ENCODE peak calls at places on chromosomes 7 and 10, in ten cellular contexts. B is osteocyte, H is heart left ventricle, Y is cardiac muscle cell, N is WTC11, M is B cell, U is cardiac fibroblast, Z is prostate gland, L is dorsolateral prefrontal cortex, P is BJ. S is an unnamed sample.

GRCh38 chr10:101226888-101227736 is 2.2 kb downstream of the LBX1 start:
- DNase-seq in B (no peak), H (no peak), Y (no peak), N (peak), M (peak), U (no peak), Z (no peak), L (no peak), P (no peak), S (no peak)

GRCh38 chr10:88616250-88616977 is 29.9 kb downstream of the LIPJ start:
- DNase-seq in B (no peak), H (peak), Y (peak), N (peak), M (no peak), U (no peak), Z (no peak), L (peak), P (no peak), S (no peak)

GRCh38 chr10:29689001-29689400 is 54.2 kb upstream of the SVIL start:
- DNase-seq in B (no peak), H (no peak), Y (peak), N (no peak), M (no peak), U (peak), Z (no peak), L (no peak), P (no peak), S (no peak)

GRCh38 chr7:150586068-150586777 is 19.0 kb downstream of the GIMAP4 start:
- DNase-seq in B (no peak), H (no peak), Y (no peak), N (no peak), M (no peak), U (no peak), Z (no peak), L (no peak), P (no peak), S (no peak)

GRCh38 chr10:101536800-101537199 is 51.3 kb downstream of the POLL start:
- DNase-seq in B (no peak), H (no peak), Y (peak), N (no peak), M (peak), U (peak), Z (no peak), L (no peak), P (no peak), S (no peak)

GRCh38 chr10:57169597-57169996 is 808.5 kb upstream of the ZWINT start:
- DNase-seq in B (no peak), H (no peak), Y (no peak), N (no peak), M (no peak), U (no peak), Z (no peak), L (no peak), P (no peak), S (no peak)

GRCh38 chr7:22443370-22444180 is 56.4 kb downstream of the STEAP1B start:
- DNase-seq in B (no peak), H (no peak), Y (no peak), N (no peak), M (no peak), U (peak), Z (no peak), L (no peak), P (no peak), S (no peak)

GRCh38 chr7:18499407-18500197 is 4.1 kb downstream of the HDAC9 start:
- DNase-seq in B (no peak), H (no peak), Y (no peak), N (no peak), M (no peak), U (no peak), Z (peak), L (no peak), P (no peak), S (no peak)

GRCh38 chr10:52353210-52353609 is 39.1 kb downstream of the DKK1 start:
- DNase-seq in B (no peak), H (no peak), Y (no peak), N (no peak), M (no peak), U (no peak), Z (no peak), L (no peak), P (no peak), S (no peak)

GRCh38 chr7:27097686-27098492 is 2.1 kb upstream of the HOXA1 start:
- DNase-seq in B (no peak), H (no peak), Y (no peak), N (no peak), M (no peak), U (no peak), Z (no peak), L (no peak), P (no peak), S (no peak)

GRCh38 chr7:133064082-133064825 is 17.6 kb downstream of the CHCHD3 start:
- DNase-seq in B (no peak), H (no peak), Y (no peak), N (no peak), M (no peak), U (no peak), Z (no peak), L (no peak), P (no peak), S (no peak)

GRCh38 chr7:27010068-27010467 is 85.7 kb downstream of the HOXA1 start:
- DNase-seq in B (no peak), H (no peak), Y (no peak), N (no peak), M (no peak), U (no peak), Z (no peak), L (no peak), P (no peak), S (no peak)

GRCh38 chr7:12770227-12770975 is 83.0 kb downstream of the ARL4A start:
- DNase-seq in B (no peak), H (no peak), Y (peak), N (no peak), M (no peak), U (no peak), Z (peak), L (no peak), P (no peak), S (no peak)

GRCh38 chr10:96124230-96125141 is 5.6 kb upstream of the ZNF518A start:
- DNase-seq in B (no peak), H (no peak), Y (peak), N (peak), M (no peak), U (peak), Z (no peak), L (no peak), P (no peak), S (peak)

GRCh38 chr7:105180002-105180401 is 166.0 kb downstream of the KMT2E start:
- DNase-seq in B (no peak), H (no peak), Y (no peak), N (no peak), M (no peak), U (no peak), Z (no peak), L (no peak), P (no peak), S (no peak)

GRCh38 chr10:48444861-48445841 is 138.7 kb downstream of the MAPK8 start:
- DNase-seq in B (no peak), H (peak), Y (no peak), N (no peak), M (no peak), U (no peak), Z (no peak), L (no peak), P (no peak), S (no peak)

GRCh38 chr10:129833988-129834387 is 130.1 kb downstream of the EBF3 start:
- DNase-seq in B (no peak), H (no peak), Y (no peak), N (no peak), M (no peak), U (no peak), Z (no peak), L (no peak), P (no peak), S (no peak)

GRCh38 chr7:73984481-73985205 is 43.3 kb upstream of the ELN start:
- DNase-seq in B (no peak), H (no peak), Y (no peak), N (no peak), M (no peak), U (no peak), Z (no peak), L (no peak), P (no peak), S (no peak)

GRCh38 chr10:107653832-107654287 is 489.4 kb upstream of the SORCS1 start:
- DNase-seq in B (no peak), H (no peak), Y (peak), N (no peak), M (peak), U (peak), Z (no peak), L (no peak), P (no peak), S (peak)

GRCh38 chr7:106659963-106660861 is 746 bp downstream of the CCDC71L start:
- DNase-seq in B (peak), H (peak), Y (peak), N (peak), M (peak), U (peak), Z (peak), L (peak), P (no peak), S (peak)

GRCh38 chr7:106659369-106659962 is 1.5 kb downstream of the CCDC71L start:
- DNase-seq in B (no peak), H (no peak), Y (no peak), N (no peak), M (no peak), U (no peak), Z (no peak), L (no peak), P (no peak), S (no peak)

GRCh38 chr7:106664343-106664742 is 3.4 kb upstream of the CCDC71L start:
- DNase-seq in B (no peak), H (no peak), Y (no peak), N (no peak), M (no peak), U (no peak), Z (no peak), L (no peak), P (no peak), S (no peak)

GRCh38 chr7:106658504-106659368 is 2.2 kb downstream of the CCDC71L start:
- DNase-seq in B (no peak), H (no peak), Y (peak), N (no peak), M (no peak), U (no peak), Z (no peak), L (no peak), P (no peak), S (no peak)

DNA sequence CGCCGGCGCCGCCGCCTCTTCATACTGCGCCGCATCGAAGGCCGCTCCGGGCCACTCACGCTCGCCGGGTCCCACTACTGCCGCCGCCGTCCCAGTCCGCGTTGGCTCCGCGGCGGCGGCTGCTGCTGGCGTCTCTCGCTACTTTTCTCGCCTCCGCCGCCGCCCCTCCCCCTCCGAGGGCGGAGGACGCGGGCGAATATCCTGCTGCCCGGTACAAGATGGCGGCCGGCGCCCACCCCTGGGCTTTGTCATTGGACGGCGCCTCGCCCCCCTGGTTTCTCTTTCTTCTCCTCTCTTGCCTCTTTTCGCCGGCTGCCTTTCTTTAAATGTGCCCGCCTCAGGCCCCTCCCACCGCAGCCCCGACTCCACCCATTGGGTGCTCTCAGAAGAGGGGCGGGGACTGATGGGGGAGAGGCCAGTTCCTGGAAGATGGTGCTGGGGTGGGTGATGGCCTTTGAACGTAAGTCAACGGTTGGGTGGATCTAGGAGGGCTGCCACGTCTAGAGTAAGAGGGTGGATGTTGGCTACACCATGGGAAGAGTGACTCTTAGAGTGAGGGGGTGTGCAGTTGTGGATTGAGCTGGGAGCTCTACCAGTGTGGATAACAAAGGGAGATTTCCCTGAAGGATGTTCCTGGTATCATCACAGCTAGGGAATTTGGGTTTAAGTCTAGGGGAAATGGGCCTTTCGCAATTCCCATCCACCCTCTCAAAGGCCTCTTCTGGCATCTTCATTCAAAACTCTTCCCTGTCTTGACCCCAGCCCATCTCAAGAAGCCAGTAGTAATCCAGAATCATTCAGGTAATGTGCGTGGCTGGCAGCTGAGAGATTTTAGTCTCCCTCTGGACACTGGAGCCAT is at the start of gene CCDC71L:
- DNase-seq in B (peak), H (peak), Y (peak), N (peak), M (peak), U (peak), Z (peak), L (peak), P (peak), S (peak)
- TF ChIP-seq CTCF in B (no peak), H (no peak), Y (no peak), N (no peak), M (no peak), U (no peak), Z (no peak), L (no peak), P (no peak), S (no peak)

GRCh38 chr10:43264324-43264986 is 2.4 kb downstream of the RASGEF1A start:
- DNase-seq in B (peak), H (no peak), Y (no peak), N (no peak), M (no peak), U (no peak), Z (no peak), L (no peak), P (no peak), S (no peak)

GRCh38 chr10:43263551-43264323 is 3.1 kb downstream of the RASGEF1A start:
- DNase-seq in B (peak), H (peak), Y (no peak), N (peak), M (no peak), U (no peak), Z (no peak), L (no peak), P (no peak), S (no peak)

GRCh38 chr10:43267811-43268210 is 946 bp upstream of the RASGEF1A start:
- DNase-seq in B (peak), H (no peak), Y (no peak), N (no peak), M (no peak), U (no peak), Z (no peak), L (no peak), P (no peak), S (no peak)

GRCh38 chr10:43264987-43265798 is 1.7 kb downstream of the RASGEF1A start:
- DNase-seq in B (peak), H (no peak), Y (no peak), N (no peak), M (no peak), U (no peak), Z (no peak), L (no peak), P (no peak), S (no peak)

DNA sequence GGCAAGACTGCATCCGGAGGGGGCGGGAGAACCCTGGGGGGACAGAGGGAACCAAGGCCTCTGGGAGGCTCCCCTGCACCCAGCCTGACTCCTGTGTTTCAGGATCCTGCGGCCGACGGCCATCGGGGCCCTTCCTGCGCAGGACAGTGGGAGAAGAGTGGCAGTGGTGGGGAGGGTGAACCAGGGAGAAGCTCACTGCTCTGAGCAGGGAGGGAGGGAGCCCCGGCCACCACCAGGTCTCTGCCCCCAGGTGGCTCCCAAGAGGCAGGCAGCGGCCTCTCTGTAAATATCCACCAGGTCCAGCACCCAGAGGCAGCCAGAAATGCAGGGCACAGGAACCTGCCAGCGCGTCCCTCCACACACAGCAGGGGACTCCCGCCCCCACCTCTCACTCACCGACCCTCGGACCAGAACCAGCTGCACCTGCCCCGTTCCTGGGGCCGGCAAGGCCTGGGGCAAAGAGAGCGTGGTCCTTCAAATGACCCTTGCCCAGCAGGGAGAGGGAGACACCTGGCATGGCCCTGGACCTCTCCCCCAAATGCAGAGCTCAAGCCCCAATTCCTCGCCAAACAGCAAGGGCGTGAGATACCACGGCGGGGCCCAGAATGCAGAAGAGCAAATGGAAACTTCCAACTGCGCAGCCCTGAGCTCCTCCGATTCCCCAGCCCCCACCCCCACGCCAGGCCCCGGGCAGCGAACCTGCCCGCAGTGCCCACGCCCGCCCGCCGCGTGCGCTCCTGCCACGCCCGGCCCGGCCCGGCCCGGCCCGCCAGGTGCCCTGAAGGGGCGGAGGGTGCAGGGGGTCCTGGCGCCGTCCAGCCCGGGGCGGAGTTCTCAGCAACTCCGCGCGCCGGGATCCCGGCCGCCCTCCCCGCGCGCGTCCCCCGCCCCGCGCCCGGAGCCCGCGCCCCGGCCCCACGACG is 805 bp downstream of the RASGEF1A start:
- DNase-seq in B (peak), H (peak), Y (no peak), N (peak), M (no peak), U (no peak), Z (peak), L (no peak), P (no peak), S (no peak)
- TF ChIP-seq CTCF in B (no peak), H (peak), Y (no peak), N (no peak), M (no peak), U (peak), Z (peak), L (no peak), P (no peak), S (no peak)

GRCh38 chr7:4739528-4739992 is 35.9 kb upstream of the AP5Z1 start:
- DNase-seq in B (no peak), H (no peak), Y (peak), N (no peak), M (peak), U (peak), Z (no peak), L (peak), P (no peak), S (no peak)
- TF ChIP-seq CTCF in B (peak), H (peak), Y (peak), N (no peak), M (no peak), U (peak), Z (no peak), L (peak), P (no peak), S (no peak)

DNA sequence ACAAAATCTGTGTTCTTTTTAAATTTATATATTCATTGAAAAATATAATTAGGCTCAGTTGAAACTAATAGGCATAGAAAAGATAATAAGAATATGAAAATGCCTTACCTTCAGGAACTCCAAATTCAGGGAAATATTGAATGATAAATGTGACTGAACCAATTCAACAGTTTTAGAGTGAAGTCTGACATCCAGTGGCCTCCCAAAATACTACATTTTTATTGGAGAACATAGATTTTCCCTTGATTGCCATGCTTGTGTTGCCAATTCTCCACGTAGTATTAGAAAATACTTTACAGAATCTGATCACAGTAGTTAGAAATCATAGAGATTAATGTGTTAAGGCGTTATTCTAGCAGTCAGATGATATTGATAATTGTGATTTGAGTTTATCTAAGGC is 1246.7 kb downstream of the GATA3 start:
- DNase-seq in B (no peak), H (no peak), Y (no peak), N (no peak), M (no peak), U (peak), Z (no peak), L (no peak), P (no peak), S (no peak)
- TF ChIP-seq CTCF in B (no peak), H (no peak), Y (no peak), N (no peak), M (no peak), U (no peak), Z (no peak), L (peak), P (peak), S (no peak)

GRCh38 chr7:35712563-35713226 is 17.8 kb upstream of the HERPUD2 start:
- DNase-seq in B (no peak), H (no peak), Y (no peak), N (no peak), M (no peak), U (no peak), Z (no peak), L (no peak), P (no peak), S (no peak)

GRCh38 chr7:35716038-35716803 is 21.3 kb upstream of the HERPUD2 start:
- DNase-seq in B (no peak), H (no peak), Y (peak), N (no peak), M (no peak), U (no peak), Z (peak), L (peak), P (no peak), S (no peak)

GRCh38 chr7:35714407-35714806 is 19.5 kb upstream of the HERPUD2 start:
- DNase-seq in B (no peak), H (no peak), Y (no peak), N (no peak), M (no peak), U (no peak), Z (no peak), L (no peak), P (no peak), S (no peak)

GRCh38 chr7:35717013-35717412 is 22.1 kb upstream of the HERPUD2 start:
- DNase-seq in B (no peak), H (no peak), Y (no peak), N (no peak), M (no peak), U (no peak), Z (no peak), L (no peak), P (no peak), S (no peak)

GRCh38 chr7:35714862-35715261 is 19.9 kb upstream of the HERPUD2 start:
- DNase-seq in B (no peak), H (no peak), Y (no peak), N (no peak), M (no peak), U (no peak), Z (peak), L (peak), P (no peak), S (no peak)
- TF ChIP-seq CTCF in B (no peak), H (no peak), Y (no peak), N (no peak), M (no peak), U (no peak), Z (peak), L (peak), P (no peak), S (peak)

DNA sequence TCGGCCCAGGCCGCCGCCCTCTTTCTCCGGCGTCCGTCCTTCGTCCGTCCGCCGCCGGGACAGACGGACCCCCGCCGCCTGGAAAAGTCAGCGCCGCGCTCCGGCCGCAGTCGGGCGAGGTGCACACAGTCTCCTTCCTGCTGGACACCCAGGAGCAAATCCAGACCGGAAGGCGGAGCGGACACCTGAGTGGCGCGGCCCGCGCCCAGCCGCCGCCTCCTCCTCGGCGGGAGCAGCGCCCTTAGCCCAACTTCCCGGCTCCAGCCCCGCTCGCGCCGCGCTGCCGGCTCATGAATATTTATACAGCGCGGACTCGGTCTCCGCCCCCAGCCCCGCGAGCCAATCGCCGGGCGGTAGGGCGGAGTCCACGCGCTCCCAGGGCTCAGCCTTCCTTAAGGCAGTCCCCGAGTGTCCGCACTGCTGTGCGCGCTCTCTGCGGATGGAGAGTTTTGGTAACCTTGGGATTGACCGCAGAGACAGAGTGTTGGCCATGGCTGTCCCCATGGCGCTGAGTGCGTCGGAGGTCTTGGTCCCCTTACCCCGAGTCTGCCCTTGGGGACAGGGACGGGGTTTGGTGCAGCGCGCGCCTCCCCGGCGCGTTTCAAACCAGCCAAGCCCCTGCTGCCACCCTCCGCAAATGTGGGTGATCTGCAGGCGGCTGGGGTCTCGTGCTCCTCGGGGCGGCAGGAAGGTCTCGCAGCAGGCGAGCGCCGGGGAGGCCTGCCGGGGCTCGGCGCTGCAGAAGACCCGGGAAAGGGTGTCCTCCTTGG is at the start of gene FZD8:
- DNase-seq in B (peak), H (peak), Y (peak), N (peak), M (peak), U (peak), Z (peak), L (peak), P (peak), S (peak)
- TF ChIP-seq CTCF in B (peak), H (peak), Y (peak), N (no peak), M (no peak), U (no peak), Z (peak), L (no peak), P (peak), S (peak)